ENCODE peak calls at places on chromosomes 3 and 15, in ten cellular contexts. A is A549, Z is PC-3, G is fibroblast of lung, Y is Karpas-422, L is MM.1S, O is astrocyte, F is DND-41, C is trophoblast cell, N is neural progenitor cell. J is an unnamed sample.
A peak's percentile ranks its signal among the peaks of the same experiment; 100 is the strongest.

GRCh38 chr15:44340410-44340809 is 51.9 kb downstream of the GOLM2 start:
- DNase-seq in A (no peak), Z (peak; percentile 95), G (peak; percentile 94), Y (no peak), L (no peak), O (peak; percentile 92), F (no peak), C (peak; percentile 3), N (no peak), J (no peak)

GRCh38 chr3:48938156-48938555 is 19.5 kb downstream of the ARIH2 start:
- DNase-seq in A (no peak), Z (peak; percentile 67), G (peak; percentile 14), Y (no peak), L (no peak), O (no peak), F (no peak), C (no peak), N (no peak), J (no peak)

GRCh38 chr3:171876651-171877272 is 33.6 kb downstream of the TMEM212 start:
- DNase-seq in A (no peak), Z (peak; percentile 45), G (peak; percentile 99), Y (no peak), L (no peak), O (peak; percentile 100), F (no peak), C (peak; percentile 35), N (no peak), J (no peak)

GRCh38 chr3:151460774-151461450 is at the start of gene IGSF10:
- DNase-seq in A (peak; percentile 53), Z (no peak), G (no peak), Y (no peak), L (no peak), O (no peak), F (peak; percentile 22), C (no peak), N (peak; percentile 61), J (no peak)

GRCh38 chr3:36911990-36912804 is 32.7 kb downstream of the TRANK1 start:
- DNase-seq in A (peak; percentile 47), Z (peak; percentile 81), G (peak; percentile 88), Y (peak; percentile 96), L (peak; percentile 92), O (peak; percentile 86), F (peak; percentile 67), C (no peak), N (no peak), J (peak; percentile 98)

GRCh38 chr3:4633078-4634004 is 140.2 kb downstream of the ITPR1 start:
- DNase-seq in A (peak; percentile 69), Z (peak; percentile 77), G (peak; percentile 65), Y (peak; percentile 66), L (peak; percentile 49), O (peak; percentile 61), F (peak; percentile 10), C (no peak), N (peak; percentile 62), J (peak; percentile 57)

GRCh38 chr3:128585974-128586373 is 64.6 kb downstream of the RPN1 start:
- DNase-seq in A (no peak), Z (peak; percentile 48), G (no peak), Y (no peak), L (no peak), O (no peak), F (no peak), C (peak; percentile 98), N (no peak), J (no peak)

GRCh38 chr3:46670000-46670890 is 23.2 kb downstream of the ALS2CL start:
- DNase-seq in A (no peak), Z (no peak), G (no peak), Y (no peak), L (no peak), O (no peak), F (no peak), C (no peak), N (no peak), J (no peak)

GRCh38 chr3:105368575-105369500 is 2.1 kb downstream of the ALCAM start:
- DNase-seq in A (peak; percentile 29), Z (peak; percentile 90), G (peak; percentile 79), Y (peak; percentile 81), L (peak; percentile 84), O (peak; percentile 72), F (peak; percentile 67), C (no peak), N (peak; percentile 66), J (peak; percentile 85)

GRCh38 chr15:37995461-37996347 is 61.3 kb downstream of the TMCO5A start:
- DNase-seq in A (no peak), Z (peak; percentile 73), G (peak; percentile 73), Y (peak; percentile 84), L (peak; percentile 70), O (peak; percentile 69), F (no peak), C (peak; percentile 24), N (peak; percentile 80), J (peak; percentile 76)

GRCh38 chr3:50605901-50606326 is 5.7 kb downstream of the CISH start:
- DNase-seq in A (no peak), Z (no peak), G (no peak), Y (no peak), L (no peak), O (no peak), F (peak; percentile 57), C (no peak), N (no peak), J (no peak)
- H3K4me1 ChIP-seq in A (peaks cover 35% of the 10 kb centered on the region), Z (peaks cover 27% of the 10 kb centered on the region), G (peaks cover 15% of the 10 kb centered on the region), Y (peaks cover under 1% of the 10 kb centered on the region), L (peaks cover 11% of the 10 kb centered on the region), O (peaks cover 15% of the 10 kb centered on the region), F (peaks cover 76% of the 10 kb centered on the region), C (peaks cover 26% of the 10 kb centered on the region), N (peaks cover 4% of the 10 kb centered on the region), J (no peaks in the 10 kb centered on the region)

GRCh38 chr3:156628095-156628690 is 46.2 kb upstream of the TIPARP start:
- DNase-seq in A (no peak), Z (peak; percentile 68), G (peak; percentile 52), Y (peak; percentile 64), L (no peak), O (peak; percentile 37), F (no peak), C (no peak), N (no peak), J (no peak)
- H3K4me2 ChIP-seq in A (peak overlapping the region; percentile 14), Z (peak overlapping the region; percentile 16), G (no peak overlapping the region), Y (peak overlapping the region; percentile 48), L (no peak overlapping the region), O (peak overlapping the region; percentile 4), F (no peak overlapping the region), C (no peak overlapping the region), N (no peak overlapping the region), J (no peak overlapping the region)

GRCh38 chr3:156630773-156631093 is 43.7 kb upstream of the TIPARP start:
- DNase-seq in A (no peak), Z (peak; percentile 66), G (peak; percentile 55), Y (no peak), L (no peak), O (no peak), F (no peak), C (no peak), N (no peak), J (no peak)
- H3K27ac ChIP-seq in A (no peak overlapping the region), Z (peak overlapping the region; percentile 52), G (no peak overlapping the region), Y (no peak overlapping the region), L (no peak overlapping the region), O (no peak overlapping the region), F (no peak overlapping the region), C (no peak overlapping the region), N (no peak overlapping the region), J (no peak overlapping the region)

GRCh38 chr15:67143646-67144045 is 78.2 kb downstream of the SMAD3 start:
- DNase-seq in A (no peak), Z (peak; percentile 28), G (no peak), Y (no peak), L (no peak), O (no peak), F (no peak), C (no peak), N (no peak), J (no peak)
- H3K4me1 ChIP-seq in A (peaks cover 100% of the 10 kb centered on the region), Z (peaks cover 86% of the 10 kb centered on the region), G (peaks cover 86% of the 10 kb centered on the region), Y (no peaks in the 10 kb centered on the region), L (no peaks in the 10 kb centered on the region), O (peaks cover 77% of the 10 kb centered on the region), F (no peaks in the 10 kb centered on the region), C (peaks cover 61% of the 10 kb centered on the region), N (peaks cover 58% of the 10 kb centered on the region), J (peaks cover 48% of the 10 kb centered on the region)

DNA sequence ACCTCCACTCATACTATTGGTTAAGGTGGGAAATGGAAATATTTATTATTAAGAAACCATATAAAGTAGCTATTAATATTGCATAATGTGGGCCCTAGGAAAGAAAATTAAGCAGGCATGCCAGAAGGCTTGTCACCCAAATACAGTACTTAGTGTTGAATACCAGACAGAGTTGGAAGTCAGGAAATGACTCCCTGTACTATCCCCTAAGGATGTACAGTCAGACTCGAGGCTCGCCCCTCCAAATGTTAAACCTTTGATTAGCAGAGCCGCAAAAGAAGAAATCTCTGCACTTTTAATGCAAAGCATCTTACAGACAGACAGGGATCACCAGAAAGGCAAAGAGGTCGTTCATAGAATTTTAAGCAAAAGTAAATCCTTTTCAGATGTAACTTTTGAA is 11.3 kb upstream of the RBSN start:
- DNase-seq in A (no peak), Z (no peak), G (no peak), Y (no peak), L (no peak), O (no peak), F (no peak), C (no peak), N (no peak), J (no peak)
- H3K4me2 ChIP-seq in A (no peak overlapping the region), Z (no peak overlapping the region), G (no peak overlapping the region), Y (no peak overlapping the region), L (no peak overlapping the region), O (no peak overlapping the region), F (no peak overlapping the region), C (no peak overlapping the region), N (no peak overlapping the region), J (no peak overlapping the region)

GRCh38 chr15:69719527-69719926 is 266.9 kb downstream of the RPLP1 start:
- DNase-seq in A (no peak), Z (no peak), G (peak; percentile 46), Y (no peak), L (no peak), O (peak; percentile 34), F (no peak), C (no peak), N (no peak), J (peak; percentile 18)
- H3K27ac ChIP-seq in A (no peak overlapping the region), Z (no peak overlapping the region), G (no peak overlapping the region), Y (no peak overlapping the region), L (no peak overlapping the region), O (no peak overlapping the region), F (no peak overlapping the region), C (no peak overlapping the region), N (no peak overlapping the region), J (no peak overlapping the region)